ENCODE peak calls at places on chromosomes 16 and 17, in six cellular contexts. K, A, Y, Z, T and I are unnamed samples.
A peak's percentile ranks its signal among the peaks of the same experiment; 100 is the strongest.

GRCh38 chr17:44314869-44315661 is 6.7 kb downstream of the RUNDC3A start:
- DNase-seq in T (peak; percentile 42), Z (peak; percentile 70), K (no peak), A (peak; percentile 87), Y (peak; percentile 75), I (peak; percentile 27)

GRCh38 chr17:72416054-72416691 is 295.4 kb downstream of the SOX9 start:
- DNase-seq in T (no peak), K (no peak), A (peak; percentile 17), Y (no peak), Z (no peak), I (no peak)

GRCh38 chr17:40307691-40308289 is 1.2 kb upstream of the RARA start:
- DNase-seq in T (no peak), A (no peak), K (no peak), Z (peak; percentile 50), Y (no peak), I (no peak)

GRCh38 chr17:16818821-16819683 is 129.0 kb downstream of the CCDC144A start:
- DNase-seq in K (no peak), T (no peak), A (no peak), Z (no peak), Y (no peak), I (no peak)

GRCh38 chr17:41553176-41553575 is 18.7 kb downstream of the KRT9 start:
- DNase-seq in T (no peak), A (no peak), Z (peak; percentile 54), Y (no peak), K (no peak), I (no peak)

GRCh38 chr17:74180336-74180735 is 23.1 kb upstream of the RPL38 start:
- DNase-seq in Z (no peak), Y (no peak), K (no peak), A (no peak), T (no peak), I (no peak)

GRCh38 chr16:86823895-86824671 is 245.7 kb downstream of the FOXL1 start:
- DNase-seq in Z (peak; percentile 20), A (no peak), T (no peak), K (no peak), Y (peak; percentile 80), I (no peak)

GRCh38 chr17:78568494-78569115 is 8.6 kb downstream of the DNAH17 start:
- DNase-seq in T (no peak), Y (peak; percentile 38), Z (peak; percentile 39), K (no peak), A (no peak), I (no peak)

GRCh38 chr16:69513180-69513966 is 52.4 kb upstream of the NFAT5 start:
- DNase-seq in T (no peak), A (peak; percentile 41), Y (peak; percentile 93), K (no peak), Z (peak; percentile 74), I (no peak)

GRCh38 chr17:39568710-39569109 is 39.0 kb downstream of the NEUROD2 start:
- DNase-seq in A (no peak), Y (no peak), Z (no peak), T (no peak), K (no peak), I (no peak)

DNA sequence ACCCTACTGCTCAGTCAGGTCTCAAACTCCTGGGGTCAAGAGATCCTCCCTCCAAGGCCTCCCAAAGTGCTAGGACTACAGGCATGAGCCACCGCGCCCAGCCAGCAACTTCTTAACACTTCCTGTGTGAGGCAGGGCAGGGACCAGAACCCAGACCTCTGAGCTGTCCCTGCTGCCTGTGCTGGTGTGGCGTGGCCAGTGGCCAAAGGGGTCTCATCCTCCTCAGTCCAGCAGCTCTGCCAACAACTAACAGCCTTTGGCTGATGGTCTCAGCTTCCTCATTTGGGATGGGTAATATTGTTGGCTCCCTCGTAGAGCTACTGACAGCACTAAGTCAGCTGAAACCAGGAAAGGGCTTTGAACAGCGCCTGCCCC is 1.4 kb upstream of the LLGL1 start:
- DNase-seq in Y (no peak), K (no peak), Z (no peak), T (no peak), A (no peak), I (no peak)
- H2AFZ ChIP-seq in Y (no peak overlapping the region), K (no peak overlapping the region), Z (no peak overlapping the region), T (no peak overlapping the region), A (peak overlapping the region; percentile 61), I (no peak overlapping the region)

GRCh38 chr16:47054306-47054705 is 80.8 kb upstream of the DNAJA2 start:
- DNase-seq in Z (no peak), T (no peak), K (no peak), Y (no peak), A (no peak), I (no peak)

GRCh38 chr16:47057631-47057996 is 84.1 kb upstream of the DNAJA2 start:
- DNase-seq in Y (no peak), K (no peak), Z (no peak), A (no peak), T (no peak), I (no peak)

GRCh38 chr16:47053895-47054294 is 80.4 kb upstream of the DNAJA2 start:
- DNase-seq in A (no peak), Y (no peak), T (no peak), Z (no peak), K (no peak), I (no peak)

GRCh38 chr16:47056704-47057630 is 83.5 kb upstream of the DNAJA2 start:
- DNase-seq in Y (no peak), A (no peak), Z (no peak), T (no peak), K (no peak), I (no peak)

DNA sequence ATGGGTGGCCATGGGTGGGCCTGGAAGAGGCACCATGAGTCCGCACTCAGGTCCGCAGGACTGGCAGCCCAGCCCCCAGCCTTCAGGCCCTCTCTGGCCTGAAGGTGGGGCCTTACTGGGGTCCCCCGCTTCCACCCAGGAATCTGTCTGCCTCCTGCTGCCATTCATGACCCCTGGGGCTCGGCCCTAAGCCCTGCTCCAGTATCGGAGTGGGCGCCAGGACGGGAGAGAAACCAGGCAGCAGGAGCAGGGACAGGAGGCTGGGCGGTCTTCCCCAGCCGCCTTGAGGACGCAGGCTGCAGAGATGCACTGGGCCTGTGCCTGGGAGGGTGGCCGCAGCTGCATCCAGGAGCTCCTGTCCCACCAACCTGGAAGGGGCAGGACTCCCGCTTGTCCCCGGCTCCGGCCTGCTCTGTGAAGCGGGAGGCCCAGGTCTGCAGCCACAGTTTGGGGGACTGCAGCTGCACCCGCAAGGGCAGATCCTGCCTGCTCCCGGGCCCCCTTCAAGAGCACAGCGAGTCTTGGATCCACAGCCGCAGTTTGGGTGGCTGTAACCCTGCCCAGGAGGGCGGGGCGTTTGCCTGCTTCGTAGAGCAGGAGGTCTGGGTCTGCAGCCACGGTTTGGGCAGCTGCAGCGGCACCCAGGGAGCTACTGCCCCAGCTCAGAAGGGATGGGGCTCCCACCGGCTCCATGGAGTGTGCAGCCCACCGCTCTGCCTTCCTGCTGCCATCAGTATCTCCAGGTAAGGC is 81.8 kb upstream of the DNAJA2 start:
- DNase-seq in T (no peak), A (no peak), Y (no peak), Z (no peak), K (no peak), I (no peak)
- TF ChIP-seq EZH2phosphoT487 in T (no peak), A (no peak), Y (no peak), Z (no peak), K (no peak), I (no peak)

GRCh38 chr17:81959362-81960129 is 1.4 kb downstream of the NOTUM start:
- DNase-seq in K (no peak), Y (peak; percentile 59), A (peak; percentile 80), T (peak; percentile 83), Z (peak; percentile 73), I (peak; percentile 52)
- H2AFZ ChIP-seq in K (no peak overlapping the region), Y (peak overlapping the region; percentile 79), A (no peak overlapping the region), T (peak overlapping the region; percentile 71), Z (peak overlapping the region; percentile 23), I (no peak overlapping the region)

GRCh38 chr16:56265746-56266145 is 74.5 kb downstream of the GNAO1 start:
- DNase-seq in Z (no peak), A (no peak), K (no peak), Y (no peak), T (no peak), I (no peak)

GRCh38 chr16:56268799-56269198 is 77.5 kb downstream of the GNAO1 start:
- DNase-seq in Y (no peak), T (no peak), K (no peak), Z (no peak), A (no peak), I (no peak)

GRCh38 chr16:56265184-56265583 is 73.9 kb downstream of the GNAO1 start:
- DNase-seq in Y (no peak), K (no peak), A (no peak), T (no peak), Z (no peak), I (no peak)

GRCh38 chr16:56267888-56268287 is 76.6 kb downstream of the GNAO1 start:
- DNase-seq in Z (no peak), T (no peak), K (no peak), A (no peak), Y (no peak), I (no peak)

DNA sequence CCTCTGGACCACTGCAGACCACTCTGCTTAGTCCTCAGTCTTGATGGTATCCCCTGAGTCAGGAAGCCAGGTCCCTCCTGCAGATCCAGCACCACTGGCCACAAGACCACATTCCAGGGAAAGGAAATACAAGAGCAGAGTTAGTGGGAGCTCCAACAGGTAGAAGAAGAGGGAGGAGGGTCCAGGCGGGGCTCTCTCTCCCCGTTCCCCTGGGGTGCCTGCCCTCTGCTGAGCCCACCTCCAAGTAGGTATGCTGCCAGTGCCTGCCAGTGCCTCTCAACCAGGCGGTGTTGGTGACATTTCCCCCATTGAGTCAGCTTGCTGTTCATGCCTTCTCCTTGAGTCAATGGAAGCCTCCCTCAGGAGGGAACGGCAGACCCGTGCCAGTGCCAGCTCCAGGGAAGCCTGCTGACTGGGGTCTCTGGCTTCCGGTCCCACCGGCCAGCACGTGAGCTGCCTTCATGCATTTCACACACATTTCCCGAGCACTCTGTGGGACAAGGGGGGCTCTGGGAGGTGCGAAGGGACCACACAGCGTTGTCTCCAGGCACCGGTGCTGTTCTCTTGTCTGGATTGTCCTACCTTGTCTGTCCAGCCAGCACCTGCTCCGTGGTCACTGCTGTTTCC is 75.8 kb downstream of the GNAO1 start:
- DNase-seq in Z (no peak), A (no peak), K (no peak), T (no peak), Y (no peak), I (no peak)
- TF ChIP-seq EZH2phosphoT487 in Z (no peak), A (no peak), K (no peak), T (no peak), Y (no peak), I (no peak)